ENCODE peak calls at places on chromosomes 1 and 21, in six cellular contexts. N is A549, P is GM12878, Y is K562, A is HepG2, Z is endothelial cell of umbilical vein. H is an unnamed sample.
A peak's percentile ranks its signal among the peaks of the same experiment; 100 is the strongest.

GRCh38 chr21:19236209-19236608 is 832.6 kb upstream of the TMPRSS15 start:
- DNase-seq in P (no peak), Z (no peak), N (no peak), Y (no peak), A (no peak), H (no peak)

GRCh38 chr1:16293568-16293967 is 56.6 kb upstream of the CPLANE2 start:
- DNase-seq in A (no peak), N (no peak), Z (peak; percentile 18), P (no peak), Y (no peak), H (peak; percentile 12)

GRCh38 chr21:28975401-28975800 is 17.3 kb downstream of the LTN1 start:
- DNase-seq in Y (no peak), P (no peak), A (no peak), Z (no peak), N (no peak), H (no peak)

GRCh38 chr1:201902198-201902597 is 13.5 kb downstream of the SHISA4 start:
- DNase-seq in P (no peak), Y (no peak), N (no peak), A (no peak), Z (no peak), H (no peak)

GRCh38 chr1:41882068-41882477 is 36.6 kb downstream of the HIVEP3 start:
- DNase-seq in N (no peak), Y (peak; percentile 71), P (no peak), Z (no peak), A (no peak), H (no peak)

GRCh38 chr1:211335507-211336157 is 9.0 kb downstream of the TRAF5 start:
- DNase-seq in Z (no peak), Y (no peak), N (no peak), A (no peak), P (no peak), H (no peak)

GRCh38 chr1:151540982-151541377 is 871 bp downstream of the TUFT1 start:
- DNase-seq in Z (no peak), P (no peak), N (no peak), Y (no peak), A (no peak), H (no peak)

GRCh38 chr21:38988211-38989096 is 182.7 kb downstream of the ETS2 start:
- DNase-seq in A (no peak), Y (no peak), P (no peak), N (no peak), Z (no peak), H (no peak)

GRCh38 chr1:224733021-224733911 is 117.1 kb downstream of the CNIH3 start:
- DNase-seq in Z (no peak), N (no peak), Y (no peak), A (peak; percentile 9), P (peak; percentile 89), H (no peak)

GRCh38 chr1:236425031-236425663 is 31.1 kb downstream of the EDARADD start:
- DNase-seq in Z (no peak), Y (peak; percentile 28), P (peak; percentile 42), N (peak; percentile 46), A (peak; percentile 46), H (no peak)

GRCh38 chr1:230201445-230201844 is 134.4 kb downstream of the GALNT2 start:
- DNase-seq in Z (no peak), P (no peak), Y (no peak), N (no peak), A (no peak), H (no peak)

GRCh38 chr1:10484519-10484918 is 9.8 kb downstream of the PEX14 start:
- DNase-seq in A (no peak), P (no peak), N (no peak), Y (no peak), Z (no peak), H (peak; percentile 92)

GRCh38 chr1:22619252-22619651 is 17.2 kb upstream of the C1QA start:
- DNase-seq in N (no peak), P (no peak), Z (no peak), Y (no peak), A (no peak), H (peak; percentile 88)

GRCh38 chr1:176066709-176067108 is 140.4 kb downstream of the COP1 start:
- DNase-seq in P (no peak), A (no peak), N (no peak), Y (no peak), Z (no peak), H (no peak)
- TF ChIP-seq MYC in P (no peak), A (no peak), N (no peak), Y (no peak), Z (no peak), H (no peak)

GRCh38 chr1:167438171-167439138 is 79.9 kb downstream of the CD247 start:
- DNase-seq in P (no peak), Z (no peak), Y (peak; percentile 10), A (no peak), N (no peak), H (peak; percentile 27)
- H3K4me3 ChIP-seq in P (peak overlapping the region; percentile 42), Z (no peak overlapping the region), Y (no peak overlapping the region), A (no peak overlapping the region), N (peak overlapping the region; percentile 47), H (no peak overlapping the region)

DNA sequence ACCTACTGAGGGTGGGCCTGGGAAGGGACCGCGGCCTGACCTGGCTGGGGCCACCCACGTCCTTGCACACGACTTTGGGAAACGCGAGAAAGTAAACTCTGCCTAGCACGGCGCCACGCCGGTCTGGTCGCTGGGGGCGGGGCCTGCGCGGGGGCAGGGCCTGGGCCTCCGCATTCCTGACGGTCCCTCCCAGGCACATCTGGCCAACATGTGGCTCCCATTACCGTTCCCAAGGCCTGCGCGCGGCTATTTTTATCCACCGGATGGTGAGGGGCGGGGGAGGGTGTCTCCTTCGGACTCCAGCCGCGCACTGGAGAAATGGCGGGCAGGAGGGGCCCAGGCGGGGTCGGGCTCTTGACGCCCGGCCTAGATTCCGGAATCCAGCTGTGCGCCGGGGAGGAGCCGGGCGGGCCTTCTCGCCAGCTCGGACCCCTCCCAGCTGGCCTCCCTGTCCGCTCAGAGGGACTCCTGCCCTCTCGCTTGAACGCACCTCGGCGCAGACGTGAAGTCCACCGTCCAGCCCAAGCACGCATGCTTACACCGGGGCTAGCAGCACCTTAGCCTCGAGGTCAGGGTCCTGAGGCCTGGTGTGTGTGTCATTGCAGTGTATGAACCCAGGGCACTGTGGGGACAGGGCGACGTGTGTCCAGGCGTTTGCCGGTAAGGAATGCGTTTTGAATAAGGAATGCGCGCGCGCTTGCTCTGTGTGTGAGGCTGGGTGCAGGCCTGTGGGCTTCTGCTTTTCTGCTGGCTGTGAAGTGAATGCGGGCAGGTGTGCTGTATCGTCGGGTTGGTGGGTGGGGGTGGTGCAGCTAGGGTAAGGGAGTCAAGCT is 2.1 kb downstream of the EVA1B start:
- DNase-seq in N (peak; percentile 25), Y (peak; percentile 94), A (no peak), Z (no peak), P (no peak), H (peak; percentile 84)
- TF ChIP-seq POLR2A in N (no peak), Y (peak; percentile 74), A (no peak), Z (no peak), P (no peak), H (no peak)

GRCh38 chr1:36710008-36710407 is 227.3 kb upstream of the CSF3R start:
- DNase-seq in Z (no peak), A (no peak), N (no peak), Y (no peak), P (no peak), H (no peak)
- TF ChIP-seq MYC in Z (no peak), A (no peak), N (no peak), Y (no peak), P (no peak), H (no peak)

DNA sequence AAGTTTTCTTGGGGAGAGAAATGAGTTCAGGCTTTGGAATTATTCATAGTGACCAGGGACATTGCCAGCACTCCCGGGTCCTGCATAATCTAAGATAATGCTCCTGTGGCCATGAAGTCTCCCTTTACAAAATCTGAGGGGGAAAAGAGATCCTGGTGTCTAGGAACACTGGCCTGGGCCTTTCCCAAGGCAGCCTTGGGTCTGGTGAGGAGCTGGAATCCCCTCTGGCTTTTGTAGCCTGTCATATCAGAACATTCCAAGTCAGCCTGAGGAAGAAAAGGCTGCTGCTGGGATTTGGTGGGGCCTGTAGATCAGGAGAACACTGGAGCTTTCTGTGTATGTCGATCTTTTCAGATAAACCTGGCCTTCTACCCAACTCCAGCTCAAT is 1.6 kb upstream of the ARID1A start:
- DNase-seq in N (no peak), Z (no peak), Y (peak; percentile 29), A (no peak), P (no peak), H (no peak)
- H3K4me3 ChIP-seq in N (no peak overlapping the region), Z (no peak overlapping the region), Y (peak overlapping the region; percentile 79), A (peak overlapping the region; percentile 67), P (peak overlapping the region; percentile 70), H (no peak overlapping the region)

GRCh38 chr1:223716302-223716862 is 4.0 kb downstream of the CAPN2 start:
- DNase-seq in A (no peak), P (peak; percentile 47), N (no peak), Z (no peak), Y (no peak), H (peak; percentile 76)
- TF ChIP-seq POLR2A in A (no peak), P (peak; percentile 24), N (no peak), Z (no peak), Y (no peak), H (no peak)

GRCh38 chr1:29540801-29541357 is 304.6 kb downstream of the PTPRU start:
- DNase-seq in Z (no peak), Y (peak; percentile 19), N (no peak), A (no peak), P (no peak), H (no peak)

GRCh38 chr1:29544406-29544805 is 308.1 kb downstream of the PTPRU start:
- DNase-seq in Y (no peak), Z (no peak), P (no peak), N (no peak), A (no peak), H (no peak)

GRCh38 chr1:29542476-29543015 is 306.2 kb downstream of the PTPRU start:
- DNase-seq in Y (no peak), A (no peak), Z (no peak), P (no peak), N (no peak), H (no peak)

GRCh38 chr1:29541641-29542040 is 305.3 kb downstream of the PTPRU start:
- DNase-seq in A (no peak), Z (no peak), Y (no peak), P (no peak), N (no peak), H (no peak)

GRCh38 chr1:29543586-29543985 is 307.3 kb downstream of the PTPRU start:
- DNase-seq in P (no peak), N (no peak), A (no peak), Y (no peak), Z (no peak), H (no peak)
- TF ChIP-seq MYC in P (no peak), N (no peak), A (no peak), Y (no peak), Z (no peak), H (no peak)

GRCh38 chr1:89757532-89757931 is 63.3 kb upstream of the LRRC8D start:
- DNase-seq in N (no peak), A (no peak), Z (peak; percentile 85), Y (no peak), P (no peak), H (peak; percentile 99)
- H3K4me3 ChIP-seq in N (no peak overlapping the region), A (no peak overlapping the region), Z (no peak overlapping the region), Y (no peak overlapping the region), P (no peak overlapping the region), H (no peak overlapping the region)